ENCODE peak calls at places on chromosomes 11 and 22, in seven cellular contexts. One of them, this sample, is unnamed.

GRCh38 chr11:67996622-67997459 is 7.1 kb downstream of the UNC93B1 start:
- DNase-seq in SK-MEL-5: peak; percentile 40
- DNase-seq in central memory CD4-positive, alpha-beta T cell: no peak
- DNase-seq in Caki2: peak; percentile 69
- DNase-seq in LoVo: no peak
- DNase-seq in lower leg skin: peak; percentile 88
- DNase-seq in NCI-H460: peak; percentile 79
- DNase-seq in this sample: peak; percentile 92

GRCh38 chr22:37045958-37046357 is 5.6 kb upstream of the KCTD17 start:
- DNase-seq in lower leg skin: no peak
- DNase-seq in SK-MEL-5: peak; percentile 52
- DNase-seq in NCI-H460: no peak
- DNase-seq in central memory CD4-positive, alpha-beta T cell: no peak
- DNase-seq in LoVo: no peak
- DNase-seq in Caki2: peak; percentile 26
- DNase-seq in this sample: peak; percentile 32

GRCh38 chr22:49587421-49587820 is 240.3 kb downstream of the BRD1 start:
- DNase-seq in LoVo: no peak
- DNase-seq in NCI-H460: no peak
- DNase-seq in central memory CD4-positive, alpha-beta T cell: no peak
- DNase-seq in SK-MEL-5: no peak
- DNase-seq in Caki2: no peak
- DNase-seq in lower leg skin: peak; percentile 73
- DNase-seq in this sample: no peak

GRCh38 chr22:36659762-36660509 is 43.6 kb downstream of the CACNG2 start:
- DNase-seq in SK-MEL-5: peak; percentile 75
- DNase-seq in central memory CD4-positive, alpha-beta T cell: no peak
- DNase-seq in lower leg skin: peak; percentile 97
- DNase-seq in NCI-H460: peak; percentile 93
- DNase-seq in LoVo: peak; percentile 91
- DNase-seq in Caki2: peak; percentile 99
- DNase-seq in this sample: peak; percentile 92

GRCh38 chr22:19930537-19931486 is 10.8 kb upstream of the COMT start:
- DNase-seq in central memory CD4-positive, alpha-beta T cell: no peak
- DNase-seq in lower leg skin: no peak
- DNase-seq in Caki2: no peak
- DNase-seq in NCI-H460: no peak
- DNase-seq in SK-MEL-5: no peak
- DNase-seq in LoVo: no peak
- DNase-seq in this sample: no peak

GRCh38 chr11:118618115-118618990 is 10.9 kb downstream of the PHLDB1 start:
- DNase-seq in SK-MEL-5: peak; percentile 68
- DNase-seq in central memory CD4-positive, alpha-beta T cell: no peak
- DNase-seq in NCI-H460: no peak
- DNase-seq in lower leg skin: peak; percentile 92
- DNase-seq in LoVo: no peak
- DNase-seq in Caki2: no peak
- DNase-seq in this sample: no peak

GRCh38 chr11:44016129-44016528 is 31.7 kb upstream of the ACCSL start:
- DNase-seq in Caki2: no peak
- DNase-seq in NCI-H460: no peak
- DNase-seq in LoVo: no peak
- DNase-seq in lower leg skin: peak; percentile 89
- DNase-seq in central memory CD4-positive, alpha-beta T cell: no peak
- DNase-seq in SK-MEL-5: no peak
- DNase-seq in this sample: peak; percentile 32

GRCh38 chr11:112625816-112626215 is 335.4 kb upstream of the NCAM1 start:
- DNase-seq in SK-MEL-5: no peak
- DNase-seq in LoVo: no peak
- DNase-seq in lower leg skin: no peak
- DNase-seq in NCI-H460: no peak
- DNase-seq in Caki2: no peak
- DNase-seq in central memory CD4-positive, alpha-beta T cell: no peak
- DNase-seq in this sample: no peak

GRCh38 chr11:88484873-88485621 is 147.5 kb upstream of the CTSC start:
- DNase-seq in central memory CD4-positive, alpha-beta T cell: peak; percentile 2
- DNase-seq in NCI-H460: peak; percentile 44
- DNase-seq in Caki2: peak; percentile 35
- DNase-seq in lower leg skin: no peak
- DNase-seq in LoVo: peak; percentile 44
- DNase-seq in SK-MEL-5: peak; percentile 77
- DNase-seq in this sample: peak; percentile 36

GRCh38 chr22:39233736-39234120 is 11.1 kb downstream of the PDGFB start:
- DNase-seq in SK-MEL-5: no peak
- DNase-seq in lower leg skin: no peak
- DNase-seq in LoVo: no peak
- DNase-seq in central memory CD4-positive, alpha-beta T cell: no peak
- DNase-seq in Caki2: no peak
- DNase-seq in NCI-H460: no peak
- DNase-seq in this sample: no peak